ENCODE peak calls at places on chromosomes 16 and 17, in ten cellular contexts. Z, X, J, N, P, Y, G, H, T and A are unnamed samples.

GRCh38 chr16:68383858-68384257 is 64.5 kb downstream of the SMPD3 start:
- DNase-seq in Z (no peak), X (peak), J (no peak), N (no peak), P (no peak), Y (no peak), G (no peak), H (no peak), T (no peak), A (no peak)

GRCh38 chr17:78002166-78002565 is 43.7 kb downstream of the TNRC6C start:
- DNase-seq in Z (no peak), X (no peak), J (no peak), N (no peak), P (no peak), Y (no peak), G (no peak), H (no peak), T (no peak), A (no peak)

GRCh38 chr17:28341516-28341915 is 6.0 kb downstream of the TNFAIP1 start:
- DNase-seq in Z (no peak), X (no peak), J (no peak), N (no peak), P (no peak), Y (no peak), G (no peak), H (no peak), T (no peak), A (no peak)

GRCh38 chr16:85170066-85171003 is 58.1 kb upstream of the CIBAR2 start:
- DNase-seq in Z (no peak), X (no peak), J (no peak), N (no peak), P (no peak), Y (no peak), G (no peak), H (no peak), T (no peak), A (no peak)

GRCh38 chr17:69175812-69176517 is 34.3 kb upstream of the ABCA6 start:
- DNase-seq in Z (no peak), X (no peak), J (no peak), N (peak), P (no peak), Y (peak), G (no peak), H (peak), T (peak), A (peak)

GRCh38 chr17:39365872-39366271 is 35.6 kb downstream of the FBXL20 start:
- DNase-seq in Z (no peak), X (no peak), J (no peak), N (no peak), P (no peak), Y (no peak), G (no peak), H (no peak), T (no peak), A (no peak)

GRCh38 chr17:72122336-72122667 is 1.5 kb downstream of the SOX9 start:
- DNase-seq in Z (no peak), X (no peak), J (no peak), N (no peak), P (no peak), Y (no peak), G (no peak), H (no peak), T (no peak), A (no peak)

GRCh38 chr17:80586464-80587228 is 42.0 kb downstream of the RPTOR start:
- DNase-seq in Z (no peak), X (no peak), J (peak), N (no peak), P (no peak), Y (no peak), G (no peak), H (no peak), T (peak), A (no peak)

GRCh38 chr16:85279874-85280545 is 167.7 kb upstream of the CIBAR2 start:
- DNase-seq in Z (no peak), X (no peak), J (peak), N (no peak), P (no peak), Y (no peak), G (no peak), H (no peak), T (no peak), A (no peak)

GRCh38 chr16:76913046-76913445 is 277.9 kb upstream of the MON1B start:
- DNase-seq in Z (no peak), X (no peak), J (no peak), N (no peak), P (no peak), Y (no peak), G (no peak), H (no peak), T (no peak), A (no peak)

GRCh38 chr16:84885024-84885910 is 65.5 kb downstream of the CRISPLD2 start:
- DNase-seq in Z (no peak), X (no peak), J (no peak), N (peak), P (no peak), Y (no peak), G (peak), H (no peak), T (no peak), A (no peak)

GRCh38 chr16:76634847-76635697 is 357.9 kb downstream of the CNTNAP4 start:
- DNase-seq in Z (no peak), X (no peak), J (no peak), N (no peak), P (no peak), Y (no peak), G (no peak), H (no peak), T (no peak), A (no peak)

GRCh38 chr17:62792122-62792800 is 15.9 kb downstream of the MARCHF10 start:
- DNase-seq in Z (no peak), X (no peak), J (no peak), N (peak), P (no peak), Y (peak), G (no peak), H (peak), T (peak), A (peak)

GRCh38 chr17:76365256-76365903 is 11.7 kb upstream of the PRPSAP1 start:
- DNase-seq in Z (peak), X (no peak), J (no peak), N (peak), P (no peak), Y (no peak), G (no peak), H (no peak), T (no peak), A (no peak)
- TF ChIP-seq CTCF in Z (peak), X (no peak), J (peak), N (peak), P (peak), Y (peak), G (no peak), H (no peak), T (no peak), A (peak)

DNA sequence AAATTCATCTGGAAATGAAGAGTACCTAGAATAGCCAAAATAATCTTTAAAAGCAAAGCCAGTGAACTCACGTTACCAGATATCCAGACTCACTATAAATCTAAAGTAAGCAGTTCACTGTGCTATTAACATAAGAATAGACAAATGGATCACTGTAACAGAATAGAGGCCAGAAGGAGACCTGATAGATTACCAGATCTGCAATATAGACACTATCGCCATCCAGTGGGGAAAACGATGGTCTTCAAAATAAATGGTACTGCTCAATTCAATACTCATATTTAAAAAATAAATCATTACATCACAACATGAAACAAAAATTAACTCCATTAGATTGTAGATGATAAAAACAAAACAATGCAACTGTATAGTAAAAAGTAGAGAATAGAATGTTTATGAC is 158.6 kb upstream of the CDH8 start:
- DNase-seq in Z (no peak), X (no peak), J (no peak), N (no peak), P (no peak), Y (no peak), G (no peak), H (no peak), T (no peak), A (no peak)
- TF ChIP-seq CTCF in Z (peak), X (peak), J (no peak), N (no peak), P (peak), Y (peak), G (peak), H (peak), T (no peak), A (no peak)

GRCh38 chr16:50627419-50627818 is 53.7 kb downstream of the SNX20 start:
- DNase-seq in Z (peak), X (peak), J (peak), N (no peak), P (no peak), Y (no peak), G (no peak), H (no peak), T (no peak), A (peak)
- TF ChIP-seq CTCF in Z (peak), X (no peak), J (peak), N (peak), P (no peak), Y (peak), G (no peak), H (peak), T (no peak), A (peak)

GRCh38 chr17:45172541-45173286 is 11.0 kb downstream of the HEXIM2 start:
- DNase-seq in Z (peak), X (peak), J (peak), N (no peak), P (no peak), Y (peak), G (peak), H (no peak), T (peak), A (peak)
- TF ChIP-seq CTCF in Z (no peak), X (no peak), J (peak), N (no peak), P (no peak), Y (peak), G (no peak), H (no peak), T (no peak), A (no peak)

GRCh38 chr16:27770271-27771196 is 220.6 kb downstream of the KATNIP start:
- DNase-seq in Z (no peak), X (peak), J (no peak), N (no peak), P (no peak), Y (no peak), G (no peak), H (no peak), T (no peak), A (no peak)
- TF ChIP-seq CTCF in Z (no peak), X (no peak), J (no peak), N (no peak), P (no peak), Y (no peak), G (no peak), H (no peak), T (no peak), A (no peak)

DNA sequence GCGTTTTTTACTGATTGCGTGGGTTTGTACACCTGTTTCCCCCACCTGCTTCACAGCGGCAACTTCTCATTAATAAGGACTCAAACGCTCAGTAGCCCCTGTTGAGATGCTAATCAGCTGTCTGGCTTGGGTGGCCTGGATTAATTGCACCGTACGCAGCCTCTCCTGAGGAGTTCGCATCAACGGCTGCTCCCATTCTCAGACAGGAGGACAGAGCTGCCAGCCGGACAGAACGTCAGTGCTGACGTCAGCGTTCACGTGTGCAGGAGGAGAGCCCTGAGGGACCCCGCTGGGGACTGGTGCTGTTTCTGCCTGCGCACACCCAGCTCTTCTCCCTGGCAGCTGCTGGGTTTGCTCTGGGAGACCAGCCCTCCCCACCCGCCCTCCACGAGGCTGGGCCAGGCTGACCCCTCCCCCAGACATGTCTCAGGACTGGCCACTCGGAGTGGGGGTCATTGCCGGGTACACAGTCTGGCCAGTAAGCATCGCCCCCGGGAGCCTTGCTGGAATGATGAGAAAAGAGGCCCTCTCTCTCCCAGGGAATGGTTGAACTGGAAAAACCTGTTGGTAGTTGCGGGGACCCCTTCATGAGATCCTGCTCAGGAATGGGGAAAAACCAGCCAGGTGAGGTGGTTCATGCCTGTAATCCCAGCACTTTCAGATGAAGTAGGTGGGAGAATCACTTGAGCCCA is 5.7 kb upstream of the BANP start:
- DNase-seq in Z (peak), X (peak), J (peak), N (peak), P (peak), Y (no peak), G (no peak), H (no peak), T (peak), A (no peak)
- TF ChIP-seq CTCF in Z (no peak), X (no peak), J (no peak), N (no peak), P (no peak), Y (no peak), G (no peak), H (no peak), T (no peak), A (no peak)

DNA sequence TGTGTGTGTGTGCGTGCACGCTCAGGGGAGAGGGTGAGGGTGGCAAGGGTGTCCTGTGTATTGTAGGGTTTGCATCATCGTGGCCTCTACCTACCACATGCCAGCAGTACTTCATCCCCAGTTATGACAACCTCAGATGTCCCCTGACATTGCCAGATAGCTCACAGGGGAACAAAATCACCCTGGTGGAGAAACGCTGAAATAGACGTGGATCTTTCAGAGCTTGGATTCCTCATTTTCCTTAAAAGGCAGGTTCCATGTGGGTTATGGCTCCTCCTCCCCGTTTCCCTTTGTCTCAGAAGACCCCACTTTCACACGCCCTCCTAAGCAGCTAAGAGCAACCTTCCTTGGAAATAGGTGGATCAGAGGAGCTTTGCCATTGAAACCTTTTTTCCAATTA is 75.2 kb upstream of the IRX3 start:
- DNase-seq in Z (no peak), X (no peak), J (no peak), N (no peak), P (no peak), Y (no peak), G (no peak), H (no peak), T (no peak), A (no peak)
- TF ChIP-seq CTCF in Z (no peak), X (no peak), J (no peak), N (no peak), P (peak), Y (no peak), G (no peak), H (peak), T (no peak), A (peak)

GRCh38 chr17:74992223-74992622 is 4.8 kb downstream of the CDR2L start:
- DNase-seq in Z (no peak), X (no peak), J (no peak), N (no peak), P (no peak), Y (no peak), G (no peak), H (no peak), T (no peak), A (no peak)

GRCh38 chr17:74987909-74988711 is 678 bp downstream of the CDR2L start:
- DNase-seq in Z (peak), X (peak), J (peak), N (peak), P (peak), Y (no peak), G (peak), H (no peak), T (peak), A (peak)

GRCh38 chr17:74986206-74986576 is 1.2 kb upstream of the CDR2L start:
- DNase-seq in Z (no peak), X (no peak), J (no peak), N (no peak), P (no peak), Y (no peak), G (no peak), H (no peak), T (no peak), A (no peak)

GRCh38 chr17:74990581-74991105 is 3.2 kb downstream of the CDR2L start:
- DNase-seq in Z (no peak), X (no peak), J (no peak), N (no peak), P (no peak), Y (no peak), G (no peak), H (no peak), T (no peak), A (no peak)

GRCh38 chr17:74987418-74987908 is at the start of gene CDR2L:
- DNase-seq in Z (peak), X (peak), J (peak), N (peak), P (peak), Y (peak), G (peak), H (peak), T (peak), A (peak)
- TF ChIP-seq CTCF in Z (peak), X (no peak), J (no peak), N (no peak), P (peak), Y (no peak), G (no peak), H (no peak), T (no peak), A (no peak)

DNA sequence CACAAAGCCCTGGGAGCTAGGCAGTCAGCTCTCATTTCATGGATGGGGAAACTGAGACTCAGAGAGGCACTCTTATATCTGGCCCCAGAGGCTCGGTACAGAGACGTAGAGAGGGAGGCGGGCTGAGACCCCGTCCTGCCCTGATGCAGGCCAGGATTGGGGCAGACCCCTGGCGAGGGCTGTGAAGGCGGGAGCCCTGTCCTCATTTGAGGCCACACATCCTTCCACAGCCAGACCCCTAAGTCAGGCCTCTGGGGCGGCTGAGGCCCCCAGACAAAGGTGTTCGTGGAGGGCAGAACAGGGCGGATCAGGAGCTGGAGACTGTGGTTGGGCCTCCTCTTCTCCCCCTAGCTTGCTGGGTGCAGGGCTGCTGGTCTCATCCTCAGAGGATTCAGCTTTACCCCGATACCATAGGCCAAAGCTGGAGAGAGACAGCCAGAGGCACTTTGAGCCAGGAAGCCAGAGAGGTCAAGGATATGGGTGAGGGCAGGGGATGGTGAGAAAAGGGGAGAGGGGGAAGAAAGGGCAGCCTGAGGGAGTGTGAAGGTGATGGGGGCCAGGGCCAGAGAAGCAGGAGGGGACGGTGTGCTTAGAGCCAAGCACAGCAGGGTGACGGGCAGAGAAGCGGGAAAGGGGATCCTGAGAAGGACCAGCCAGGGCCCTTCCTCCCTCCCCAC is 805 bp upstream of the SCARF1 start:
- DNase-seq in Z (no peak), X (no peak), J (no peak), N (no peak), P (no peak), Y (no peak), G (no peak), H (no peak), T (no peak), A (no peak)
- TF ChIP-seq CTCF in Z (no peak), X (no peak), J (no peak), N (no peak), P (no peak), Y (no peak), G (no peak), H (no peak), T (no peak), A (no peak)